ENCODE peak calls at places on chromosomes 16 and 17, in five cellular contexts. Q, L, G, A and F are unnamed samples.

GRCh38 chr17:79913896-79914812 is 74.9 kb upstream of the CBX4 start:
- DNase-seq in L (no peak), Q (no peak), G (no peak), A (no peak), F (no peak)

GRCh38 chr17:8125196-8125946 is 1.5 kb upstream of the HES7 start:
- DNase-seq in Q (no peak), L (peak), G (peak), A (peak), F (no peak)

GRCh38 chr17:35218901-35219300 is 24.0 kb upstream of the SLFN5 start:
- DNase-seq in L (no peak), Q (no peak), G (no peak), A (no peak), F (no peak)

GRCh38 chr17:74513987-74514631 is 17.2 kb downstream of the CD300LB start:
- DNase-seq in L (peak), G (no peak), Q (no peak), A (no peak), F (no peak)

GRCh38 chr16:75319513-75320401 is 68.3 kb upstream of the BCAR1 start:
- DNase-seq in Q (peak), G (no peak), A (no peak), L (no peak), F (peak)

GRCh38 chr17:78172284-78173024 is 4.1 kb downstream of the SYNGR2 start:
- DNase-seq in A (no peak), Q (no peak), G (no peak), L (peak), F (no peak)

GRCh38 chr16:27441276-27441675 is 39.3 kb downstream of the IL21R start:
- DNase-seq in A (no peak), G (no peak), L (no peak), Q (no peak), F (no peak)

GRCh38 chr16:25366078-25366477 is 108.4 kb upstream of the ZKSCAN2 start:
- DNase-seq in A (no peak), L (no peak), G (no peak), Q (no peak), F (no peak)

GRCh38 chr16:23491490-23492391 is 18.6 kb downstream of the GGA2 start:
- DNase-seq in A (no peak), Q (no peak), L (no peak), G (no peak), F (no peak)

GRCh38 chr16:70694088-70694487 is 8.2 kb upstream of the MTSS2 start:
- DNase-seq in L (no peak), Q (peak), A (no peak), G (no peak), F (no peak)

GRCh38 chr17:73434154-73434553 is 122.4 kb upstream of the CDC42EP4 start:
- DNase-seq in G (no peak), Q (no peak), L (no peak), A (no peak), F (no peak)

DNA sequence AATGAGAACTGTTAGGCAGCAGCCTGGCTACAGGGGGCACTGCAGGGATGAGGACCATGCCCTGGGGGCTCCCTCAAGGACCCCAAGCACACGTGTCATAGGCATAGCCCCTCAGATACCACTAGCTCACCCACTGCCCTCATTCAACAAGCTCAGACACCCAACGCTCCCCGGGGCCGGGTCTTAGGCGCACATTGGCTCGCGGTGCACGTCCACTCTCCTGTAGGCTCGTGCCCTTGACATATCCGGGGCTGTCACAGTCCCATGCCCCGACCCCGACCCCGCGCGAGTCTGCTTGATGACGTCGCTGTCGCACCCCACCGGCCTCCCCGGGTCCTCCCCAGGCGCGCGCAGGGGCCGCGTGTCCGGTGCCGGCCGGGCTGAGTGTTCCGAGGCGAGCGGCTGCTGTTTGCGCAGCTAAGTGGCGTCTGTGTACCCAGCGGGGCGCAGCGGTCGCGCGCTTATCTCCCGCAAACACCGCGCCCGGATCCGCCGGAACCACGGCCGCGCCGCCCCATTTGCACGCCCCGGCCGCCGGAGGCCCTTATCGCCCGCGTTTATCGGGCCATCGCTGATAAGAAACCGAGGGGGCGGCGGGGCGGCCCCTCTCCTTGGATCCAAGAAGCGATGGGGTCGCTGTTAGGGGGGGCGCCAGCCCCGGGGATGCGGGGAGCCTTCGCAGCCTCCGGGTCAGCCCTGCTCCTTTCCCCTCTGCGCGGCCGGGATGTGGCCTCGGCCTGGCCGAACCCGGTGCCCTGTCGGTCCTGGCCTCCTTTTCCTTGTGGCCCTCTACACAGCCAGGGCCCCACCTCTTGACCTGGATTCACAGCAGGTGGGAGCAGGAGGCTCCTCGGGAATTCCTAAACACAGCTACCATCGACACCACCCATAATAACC is 20.7 kb upstream of the NAGS start:
- DNase-seq in G (peak), Q (no peak), L (peak), A (no peak), F (no peak)
- TF ChIP-seq CTCF in G (peak), Q (peak), L (peak), A (peak), F (peak)

GRCh38 chr16:30378236-30379164 is 3.9 kb downstream of the SEPTIN1 start:
- DNase-seq in L (peak), A (peak), Q (peak), G (peak), F (peak)
- TF ChIP-seq CTCF in L (peak), A (peak), Q (peak), G (no peak), F (peak)

GRCh38 chr16:88784074-88784855 is 755 bp downstream of the PIEZO1 start:
- DNase-seq in A (peak), L (peak), Q (no peak), G (peak), F (no peak)
- TF ChIP-seq CTCF in A (peak), L (peak), Q (peak), G (no peak), F (peak)

GRCh38 chr17:48569676-48570324 is 8.3 kb downstream of the HOXB4 start:
- DNase-seq in G (no peak), L (no peak), Q (no peak), A (no peak), F (no peak)
- TF ChIP-seq CTCF in G (no peak), L (no peak), Q (no peak), A (no peak), F (no peak)

GRCh38 chr16:85056211-85056748 is 28.7 kb downstream of the KIAA0513 start:
- DNase-seq in L (peak), G (no peak), A (no peak), Q (no peak), F (no peak)
- TF ChIP-seq CTCF in L (peak), G (no peak), A (peak), Q (peak), F (no peak)

DNA sequence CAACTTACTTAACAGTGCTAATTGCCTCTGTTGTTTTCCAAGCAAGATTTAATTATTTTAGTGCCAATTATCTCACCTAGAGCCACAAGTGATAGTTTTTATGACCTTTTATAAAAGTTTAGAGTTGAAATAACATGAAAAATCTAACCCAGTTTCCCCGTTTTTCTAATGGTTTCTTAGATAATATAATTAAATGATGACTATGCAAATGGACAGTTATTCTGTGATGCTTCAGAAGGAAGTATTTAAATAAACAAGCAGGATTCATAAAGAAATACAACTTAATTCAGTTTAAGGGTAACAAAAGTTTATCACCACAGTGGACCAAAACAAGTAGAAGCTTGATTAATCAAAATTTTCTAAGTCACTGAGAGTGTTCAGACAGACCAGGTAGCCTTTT is 721.2 kb upstream of the SOX9 start:
- DNase-seq in Q (no peak), L (no peak), G (no peak), A (no peak), F (no peak)
- TF ChIP-seq CTCF in Q (no peak), L (no peak), G (no peak), A (no peak), F (no peak)

DNA sequence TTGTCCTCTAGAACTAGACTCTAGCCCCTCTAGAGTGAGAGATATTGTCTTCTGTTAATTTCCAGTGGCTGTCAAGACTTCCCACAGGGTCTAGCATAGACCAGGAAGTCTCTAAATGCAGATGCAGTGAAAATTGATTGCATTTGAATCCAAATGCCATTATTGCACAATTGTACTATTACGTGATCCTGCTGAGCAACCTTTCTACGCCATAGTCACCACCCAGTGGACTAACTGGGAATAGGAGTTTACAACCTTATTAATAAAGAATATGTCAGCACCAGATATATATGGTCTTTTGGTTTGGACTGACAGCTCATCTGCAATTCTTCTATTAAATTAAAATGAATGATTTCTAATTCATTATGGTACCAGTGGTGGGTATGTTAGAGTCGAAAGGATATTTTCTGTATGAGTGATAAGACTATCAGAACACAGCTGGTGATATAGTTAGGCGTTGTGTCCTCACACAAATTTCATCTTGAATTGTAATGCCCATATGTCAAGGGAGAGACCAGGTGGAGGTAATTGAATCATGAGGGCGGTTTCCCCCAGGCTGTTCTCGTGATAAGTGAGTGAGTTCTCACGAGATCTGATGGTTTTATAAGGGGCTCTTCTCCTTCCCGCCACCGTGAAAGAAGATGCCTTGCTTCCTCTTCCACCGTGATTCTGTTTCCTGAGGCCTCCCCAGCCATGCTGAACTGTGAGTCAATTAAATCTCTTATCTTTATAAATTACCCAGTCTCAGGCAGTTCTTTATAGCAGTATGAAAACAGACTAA is 138.9 kb upstream of the CA10 start:
- DNase-seq in Q (no peak), A (no peak), L (no peak), G (no peak), F (no peak)
- TF ChIP-seq CTCF in Q (no peak), A (no peak), L (no peak), G (no peak), F (no peak)

DNA sequence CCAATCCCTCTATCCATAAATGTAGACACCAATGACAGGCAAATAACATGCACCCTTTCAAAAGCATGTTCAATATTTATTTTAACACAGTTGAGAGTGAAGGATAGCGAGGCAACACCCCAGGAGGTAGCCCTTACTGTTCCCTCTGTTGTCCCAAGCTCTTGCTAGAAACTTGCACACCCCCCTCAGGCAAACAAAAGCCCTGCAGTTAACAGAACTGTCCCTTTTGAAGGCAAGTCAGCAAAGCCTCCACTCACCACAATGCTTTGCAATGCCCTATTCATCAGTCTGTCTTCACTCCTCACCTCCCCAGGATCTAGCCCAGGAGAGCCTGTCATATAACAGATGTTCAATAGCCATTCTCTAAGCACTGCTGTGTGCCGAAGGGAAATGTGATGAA is 3.5 kb upstream of the CNEP1R1 start:
- DNase-seq in L (peak), Q (no peak), A (no peak), G (no peak), F (no peak)
- TF ChIP-seq CTCF in L (peak), Q (no peak), A (no peak), G (no peak), F (peak)

DNA sequence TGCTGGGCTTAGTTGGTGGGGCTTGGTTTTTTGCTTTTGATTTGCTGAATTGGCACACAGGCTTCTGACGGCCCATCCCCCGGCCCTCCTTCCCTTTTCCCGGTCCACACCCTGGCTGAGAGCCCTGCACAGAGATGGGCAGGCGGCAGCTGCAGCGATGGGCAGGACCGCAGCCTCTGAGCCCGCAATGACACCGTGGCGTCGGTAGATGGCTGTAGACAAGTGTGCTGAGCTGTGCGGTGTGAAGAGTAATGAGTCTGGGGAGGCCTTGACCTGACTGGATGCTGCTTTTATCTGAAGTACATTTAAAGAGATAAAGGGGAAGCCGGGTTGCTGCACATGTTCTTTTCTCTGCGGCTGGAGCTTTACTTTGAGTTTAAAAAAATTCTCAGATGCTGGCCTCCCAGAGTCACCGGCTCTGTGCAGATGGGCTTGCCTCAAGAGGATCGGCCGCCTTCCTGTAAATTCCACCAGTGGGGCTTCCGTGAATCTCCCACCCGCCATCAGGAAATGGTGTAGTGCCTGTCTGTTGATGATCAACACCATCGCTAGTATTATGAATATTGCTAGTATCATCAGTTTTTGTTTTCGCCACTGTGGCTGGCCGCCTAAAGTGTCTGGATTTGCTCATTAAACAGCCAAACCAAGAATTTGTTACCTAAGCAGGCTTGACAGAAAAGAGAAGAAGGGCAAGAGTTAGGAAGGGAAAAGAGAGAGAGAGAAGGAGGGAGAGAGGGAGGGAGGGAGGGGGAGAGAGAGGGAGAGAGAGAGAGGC is 245.6 kb upstream of the RBFOX1 start:
- DNase-seq in L (peak), A (peak), G (peak), Q (no peak), F (no peak)
- TF ChIP-seq CTCF in L (no peak), A (peak), G (peak), Q (no peak), F (no peak)

DNA sequence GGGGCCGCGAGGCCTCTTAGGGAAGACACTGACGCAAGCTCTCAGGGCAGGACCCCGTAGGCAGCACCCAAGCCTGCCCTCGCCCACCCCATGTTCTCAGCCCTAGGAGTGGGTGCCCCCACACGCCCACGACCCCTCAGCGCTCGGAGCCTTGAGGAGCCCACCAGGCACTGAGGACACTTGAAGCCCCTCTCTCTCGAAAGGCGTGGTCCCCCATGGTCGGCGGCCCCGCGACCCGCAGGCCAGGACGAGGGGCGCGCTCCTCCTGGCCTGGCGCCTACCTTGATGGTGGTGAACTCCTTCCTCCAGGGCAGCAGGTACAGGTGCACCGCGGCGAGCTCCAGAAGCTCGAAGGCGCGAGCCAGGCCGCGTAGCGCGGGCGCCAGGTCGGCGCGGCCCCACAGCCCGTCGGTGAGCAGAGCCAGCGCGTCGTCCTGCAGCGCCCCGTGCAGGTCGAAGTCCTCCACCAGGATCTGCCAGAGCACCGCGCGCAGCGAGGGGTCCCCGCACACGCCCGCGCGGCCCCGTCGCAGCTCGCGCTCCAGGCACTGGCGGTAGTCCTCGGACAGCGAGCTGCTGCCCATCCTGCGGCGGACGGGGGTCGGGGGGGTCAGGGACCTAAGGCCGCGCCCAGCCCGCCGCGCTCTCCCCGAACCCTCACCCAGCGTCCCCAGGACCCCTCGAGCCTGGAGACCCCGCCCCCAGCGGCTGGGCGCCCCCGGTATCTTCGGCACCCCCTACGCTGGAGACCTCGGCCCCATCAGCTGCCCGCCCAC is 668 bp downstream of the SPATA2L start:
- DNase-seq in A (no peak), L (peak), Q (no peak), G (peak), F (no peak)
- TF ChIP-seq CTCF in A (no peak), L (peak), Q (no peak), G (no peak), F (peak)